ENCODE peak calls at places on chromosomes 7 and 10, in eight cellular contexts. E is dorsolateral prefrontal cortex, R is hepatocyte, Z is A549, L is GM12865, B is lower leg skin, N is cardiac fibroblast, P is stomach. H is an unnamed sample.

GRCh38 chr10:119651514-119652327 is 541 bp downstream of the BAG3 start:
- DNase-seq in Z (no peak), R (peak; percentile 56), N (no peak), B (peak; percentile 90), E (no peak), L (no peak), P (peak; percentile 31), H (peak; percentile 57)

GRCh38 chr7:154546946-154547587 is 455.9 kb downstream of the PAXIP1 start:
- DNase-seq in Z (no peak), B (no peak), L (no peak), P (no peak), R (no peak), E (no peak), N (no peak), H (no peak)

GRCh38 chr10:110300486-110300986 is 4.2 kb downstream of the SMNDC1 start:
- DNase-seq in R (no peak), N (no peak), Z (no peak), E (no peak), L (no peak), B (no peak), P (no peak), H (no peak)

GRCh38 chr7:128826512-128826911 is 3.7 kb upstream of the FLNC start:
- DNase-seq in L (no peak), R (no peak), B (no peak), N (no peak), E (no peak), Z (no peak), P (no peak), H (no peak)

GRCh38 chr10:3853016-3853415 is 68.0 kb upstream of the KLF6 start:
- DNase-seq in N (no peak), Z (no peak), E (no peak), L (no peak), P (no peak), R (no peak), B (no peak), H (no peak)

GRCh38 chr10:99983280-99983988 is 26.3 kb downstream of the DNMBP start:
- DNase-seq in E (no peak), L (no peak), Z (no peak), B (peak; percentile 89), N (peak; percentile 87), P (no peak), R (peak; percentile 52), H (no peak)

GRCh38 chr10:1100691-1101368 is 44.6 kb downstream of the WDR37 start:
- DNase-seq in N (no peak), R (no peak), P (no peak), E (no peak), Z (no peak), L (no peak), B (peak; percentile 74), H (no peak)

GRCh38 chr10:27911006-27911405 is 87.9 kb downstream of the ODAD2 start:
- DNase-seq in R (no peak), P (no peak), B (no peak), Z (no peak), E (no peak), L (no peak), N (no peak), H (no peak)

GRCh38 chr10:119896061-119896655 is 3.6 kb downstream of the SEC23IP start:
- DNase-seq in P (peak; percentile 51), R (peak; percentile 22), N (peak; percentile 87), L (no peak), Z (no peak), B (no peak), E (no peak), H (no peak)

GRCh38 chr7:21960922-21961321 is 15.2 kb upstream of the CDCA7L start:
- DNase-seq in B (no peak), E (no peak), Z (no peak), P (no peak), N (peak; percentile 68), R (peak; percentile 26), L (no peak), H (no peak)

GRCh38 chr10:20768849-20769248 is 128.3 kb downstream of the NEBL start:
- DNase-seq in P (no peak), E (no peak), Z (no peak), B (no peak), L (no peak), N (peak; percentile 43), R (peak; percentile 23), H (no peak)

GRCh38 chr10:46526682-46527038 is 29.8 kb downstream of the GPRIN2 start:
- DNase-seq in E (peak; percentile 43), B (peak; percentile 82), N (peak; percentile 20), R (no peak), L (no peak), P (peak; percentile 39), Z (peak; percentile 83), H (no peak)

GRCh38 chr7:51009716-51010496 is 227.2 kb upstream of the GRB10 start:
- DNase-seq in R (no peak), L (no peak), B (peak; percentile 74), P (no peak), Z (no peak), N (peak; percentile 63), E (no peak), H (no peak)

GRCh38 chr7:15751191-15751701 is 64.8 kb upstream of the MEOX2 start:
- DNase-seq in R (no peak), L (no peak), B (no peak), P (no peak), E (no peak), Z (no peak), N (peak; percentile 45), H (no peak)

GRCh38 chr10:29657719-29658274 is 23.0 kb upstream of the SVIL start:
- DNase-seq in Z (no peak), R (no peak), N (no peak), B (no peak), P (no peak), L (no peak), E (no peak), H (no peak)

GRCh38 chr7:157493776-157494175 is 157.0 kb downstream of the DNAJB6 start:
- DNase-seq in Z (no peak), L (no peak), B (peak; percentile 59), N (no peak), E (no peak), R (no peak), P (peak; percentile 11), H (no peak)

GRCh38 chr7:157690058-157690832 is 353.4 kb downstream of the DNAJB6 start:
- DNase-seq in B (peak; percentile 74), R (no peak), E (no peak), Z (no peak), N (no peak), P (no peak), L (no peak), H (no peak)

GRCh38 chr10:108375691-108376090 is 1211.2 kb upstream of the SORCS1 start:
- DNase-seq in R (no peak), Z (no peak), P (no peak), L (no peak), B (no peak), N (peak; percentile 12), E (no peak), H (no peak)

GRCh38 chr7:151009340-151010001 is 14.8 kb downstream of the ATG9B start:
- DNase-seq in N (no peak), P (no peak), B (no peak), E (no peak), L (no peak), Z (no peak), R (no peak), H (no peak)

GRCh38 chr7:42071372-42072261 is 165.4 kb downstream of the GLI3 start:
- DNase-seq in R (peak; percentile 69), N (peak; percentile 72), L (no peak), Z (no peak), E (no peak), P (no peak), B (no peak), H (no peak)
- TF ChIP-seq CTCF in R (no peak), N (peak; percentile 42), L (no peak), Z (no peak), E (no peak), P (no peak), B (no peak), H (no peak)

DNA sequence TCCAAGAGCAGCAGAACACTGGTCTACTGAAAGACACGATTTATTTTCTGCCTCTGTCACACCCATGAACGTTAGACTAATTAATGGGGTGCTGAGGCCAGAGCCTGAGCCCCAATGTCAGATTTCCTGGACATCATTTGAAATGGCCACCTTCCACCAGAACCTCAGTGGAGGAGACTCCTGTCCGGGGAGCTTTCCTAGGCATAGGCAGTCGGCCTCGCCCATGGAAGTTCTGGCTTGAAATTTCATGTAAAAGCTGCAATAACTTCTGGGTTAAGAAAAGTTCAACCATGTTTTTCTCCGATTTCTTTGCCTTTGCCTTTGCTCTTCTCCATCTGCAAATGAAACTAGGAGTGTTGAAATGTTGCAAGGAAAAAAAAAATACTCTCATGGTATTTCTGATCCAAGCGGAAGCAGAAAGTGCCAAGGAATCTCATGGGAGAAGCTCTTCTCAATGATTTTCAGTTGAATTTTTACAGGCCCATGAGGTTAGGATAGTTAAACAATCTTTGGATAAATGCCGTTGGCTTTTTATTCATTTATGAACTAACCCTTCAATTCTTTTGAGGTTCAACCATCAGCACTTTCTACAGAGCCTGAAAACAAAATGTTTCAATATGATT is 570.7 kb upstream of the MGMT start:
- DNase-seq in N (peak; percentile 65), P (no peak), E (no peak), R (no peak), B (no peak), L (no peak), Z (no peak), H (no peak)
- TF ChIP-seq CTCF in N (no peak), P (no peak), E (no peak), R (no peak), B (no peak), L (no peak), Z (no peak), H (no peak)

GRCh38 chr7:12494354-12495024 is 76.0 kb upstream of the SCIN start:
- DNase-seq in P (no peak), L (no peak), E (no peak), B (no peak), N (no peak), Z (no peak), R (no peak), H (no peak)
- TF ChIP-seq CTCF in P (no peak), L (no peak), E (no peak), B (no peak), N (peak; percentile 18), Z (peak; percentile 8), R (no peak), H (no peak)

DNA sequence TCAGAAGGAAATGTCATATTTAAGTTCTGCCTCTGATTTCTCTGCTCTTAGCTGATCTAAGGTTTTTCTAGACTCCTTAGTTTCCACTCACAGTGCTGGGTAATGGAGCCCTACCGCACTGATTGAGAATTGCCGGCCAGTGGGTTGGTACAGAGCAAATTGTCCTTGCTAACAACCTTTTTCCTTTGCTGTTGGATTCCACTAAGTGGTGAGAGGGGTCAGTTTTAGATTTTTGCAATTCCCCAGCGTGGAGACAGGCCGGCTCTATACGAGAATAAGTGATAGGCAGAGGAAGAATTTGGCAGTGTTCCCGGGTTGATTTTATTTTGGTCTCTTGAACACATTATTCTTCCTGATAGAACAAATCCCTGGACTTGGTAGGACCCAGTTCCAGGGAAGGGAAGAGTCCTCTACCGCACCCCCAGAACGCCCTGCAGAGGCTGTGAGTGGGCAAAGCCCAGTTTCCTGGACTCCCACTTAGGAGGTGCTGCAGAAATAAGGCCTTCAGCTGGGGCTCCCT is 2.9 kb upstream of the NRP1 start:
- DNase-seq in E (no peak), Z (peak; percentile 53), R (peak; percentile 29), N (peak; percentile 92), P (no peak), L (no peak), B (no peak), H (no peak)
- TF ChIP-seq CTCF in E (no peak), Z (no peak), R (no peak), N (peak; percentile 41), P (no peak), L (no peak), B (no peak), H (no peak)

GRCh38 chr10:25522946-25523608 is 348.3 kb downstream of the GPR158 start:
- DNase-seq in E (no peak), L (no peak), P (no peak), R (no peak), N (peak; percentile 31), Z (no peak), B (no peak), H (no peak)
- TF ChIP-seq CTCF in E (no peak), L (peak; percentile 8), P (no peak), R (peak; percentile 17), N (peak; percentile 65), Z (no peak), B (no peak), H (no peak)

H was measured in GM13977.